ENCODE peak calls at places on chromosome 18, in six cellular contexts. I is cardiac muscle cell; U is CD8-positive, alpha-beta T cell; F is MM.1S; B is tibial artery; J is lung. K is an unnamed sample.

GRCh38 chr18:79400591-79401381 is 5.1 kb downstream of the NFATC1 start:
- DNase-seq in I (peak; percentile 34), U (peak; percentile 83), F (no peak), B (no peak), J (no peak), K (peak; percentile 45)

GRCh38 chr18:77006305-77007175 is 126.0 kb downstream of the MBP start:
- DNase-seq in I (no peak), U (no peak), F (no peak), B (no peak), J (no peak), K (peak; percentile 18)

GRCh38 chr18:48547456-48548403 is 8.9 kb downstream of the CTIF start:
- DNase-seq in I (no peak), U (no peak), F (no peak), B (peak; percentile 61), J (no peak), K (no peak)

GRCh38 chr18:56853961-56854360 is 202.8 kb downstream of the WDR7 start:
- DNase-seq in I (no peak), U (no peak), F (no peak), B (no peak), J (no peak), K (no peak)

GRCh38 chr18:78494204-78494603 is 485.4 kb upstream of the SALL3 start:
- DNase-seq in I (no peak), U (no peak), F (no peak), B (no peak), J (no peak), K (no peak)

GRCh38 chr18:61091379-61091778 is 241.9 kb upstream of the CDH20 start:
- DNase-seq in I (no peak), U (no peak), F (no peak), B (no peak), J (no peak), K (no peak)

GRCh38 chr18:34659579-34660517 is 50.2 kb upstream of the DTNA start:
- DNase-seq in I (peak; percentile 82), U (no peak), F (no peak), B (peak; percentile 90), J (peak; percentile 83), K (peak; percentile 87)

GRCh38 chr18:23317975-23318675 is 135.0 kb upstream of the RIOK3 start:
- DNase-seq in I (no peak), U (no peak), F (no peak), B (no peak), J (no peak), K (no peak)

GRCh38 chr18:33666915-33667314 is 88.9 kb downstream of the ASXL3 start:
- DNase-seq in I (peak; percentile 11), U (no peak), F (peak; percentile 82), B (no peak), J (no peak), K (no peak)

GRCh38 chr18:29711931-29712330 is 1330.6 kb downstream of the DSC3 start:
- DNase-seq in I (no peak), U (no peak), F (no peak), B (no peak), J (no peak), K (no peak)

GRCh38 chr18:76390452-76391035 is 104.5 kb downstream of the ZNF516 start:
- DNase-seq in I (no peak), U (no peak), F (no peak), B (no peak), J (no peak), K (no peak)

GRCh38 chr18:47882641-47883040 is 47.8 kb downstream of the SMAD2 start:
- DNase-seq in I (no peak), U (no peak), F (no peak), B (no peak), J (no peak), K (no peak)

GRCh38 chr18:28357785-28358401 is 181.0 kb upstream of the CDH2 start:
- DNase-seq in I (peak; percentile 6), U (no peak), F (no peak), B (no peak), J (no peak), K (no peak)

GRCh38 chr18:38006541-38006940 is 440.9 kb upstream of the CELF4 start:
- DNase-seq in I (no peak), U (no peak), F (no peak), B (no peak), J (no peak), K (no peak)

GRCh38 chr18:47758000-47758399 is 172.5 kb downstream of the SMAD2 start:
- DNase-seq in I (no peak), U (no peak), F (no peak), B (no peak), J (no peak), K (no peak)

GRCh38 chr18:68972176-68972575 is 174.3 kb downstream of the CCDC102B start:
- DNase-seq in I (no peak), U (no peak), F (no peak), B (no peak), J (no peak), K (no peak)

GRCh38 chr18:47594621-47595086 is 335.8 kb downstream of the SMAD2 start:
- DNase-seq in I (no peak), U (no peak), F (no peak), B (no peak), J (no peak), K (no peak)

GRCh38 chr18:51523671-51524070 is 326.2 kb upstream of the MEX3C start:
- DNase-seq in I (no peak), U (no peak), F (no peak), B (no peak), J (no peak), K (no peak)

GRCh38 chr18:56353676-56354260 is 284.6 kb downstream of the TXNL1 start:
- DNase-seq in I (no peak), U (no peak), F (no peak), B (no peak), J (no peak), K (no peak)

GRCh38 chr18:48658721-48659120 is 119.9 kb downstream of the CTIF start:
- DNase-seq in I (no peak), U (no peak), F (no peak), B (no peak), J (no peak), K (no peak)

GRCh38 chr18:74562080-74562725 is 27.9 kb downstream of the CNDP1 start:
- DNase-seq in I (no peak), U (no peak), F (no peak), B (no peak), J (no peak), K (no peak)

GRCh38 chr18:74562775-74563174 is 28.5 kb downstream of the CNDP1 start:
- DNase-seq in I (no peak), U (no peak), F (no peak), B (no peak), J (no peak), K (no peak)

GRCh38 chr18:74569401-74569800 is 28.3 kb upstream of the ZNF407 start:
- DNase-seq in I (no peak), U (no peak), F (no peak), B (no peak), J (no peak), K (no peak)

GRCh38 chr18:74567805-74568204 is 29.9 kb upstream of the ZNF407 start:
- DNase-seq in I (no peak), U (no peak), F (no peak), B (no peak), J (no peak), K (no peak)

DNA sequence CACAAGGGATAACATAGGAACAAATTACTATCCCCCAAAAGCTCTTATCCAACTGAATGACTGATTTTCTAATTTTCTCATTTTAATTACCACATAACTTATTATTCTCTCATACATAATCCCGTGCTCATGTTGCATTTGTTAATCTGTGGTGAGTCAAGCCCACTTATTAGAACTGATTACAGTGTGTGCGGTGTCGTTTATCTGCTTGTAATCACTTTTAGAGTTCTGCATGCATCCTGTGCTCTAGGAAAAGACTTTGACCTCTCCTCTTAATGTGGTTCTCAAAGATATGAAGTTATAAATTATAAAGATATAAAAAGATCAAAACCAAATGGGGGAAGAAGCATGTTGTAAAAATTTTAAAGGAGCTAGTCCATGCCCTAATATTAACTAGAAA is 29.7 kb downstream of the CNDP1 start:
- DNase-seq in I (no peak), U (no peak), F (no peak), B (no peak), J (no peak), K (no peak)
- H3K27ac ChIP-seq in I (no peak overlapping the region), U (no peak overlapping the region), F (no peak overlapping the region), B (no peak overlapping the region), J (no peak overlapping the region), K (no peak overlapping the region)

GRCh38 chr18:6405237-6406074 is 9.3 kb downstream of the L3MBTL4 start:
- DNase-seq in I (no peak), U (no peak), F (no peak), B (no peak), J (no peak), K (no peak)
- H3K27ac ChIP-seq in I (no peak overlapping the region), U (no peak overlapping the region), F (no peak overlapping the region), B (no peak overlapping the region), J (no peak overlapping the region), K (no peak overlapping the region)

DNA sequence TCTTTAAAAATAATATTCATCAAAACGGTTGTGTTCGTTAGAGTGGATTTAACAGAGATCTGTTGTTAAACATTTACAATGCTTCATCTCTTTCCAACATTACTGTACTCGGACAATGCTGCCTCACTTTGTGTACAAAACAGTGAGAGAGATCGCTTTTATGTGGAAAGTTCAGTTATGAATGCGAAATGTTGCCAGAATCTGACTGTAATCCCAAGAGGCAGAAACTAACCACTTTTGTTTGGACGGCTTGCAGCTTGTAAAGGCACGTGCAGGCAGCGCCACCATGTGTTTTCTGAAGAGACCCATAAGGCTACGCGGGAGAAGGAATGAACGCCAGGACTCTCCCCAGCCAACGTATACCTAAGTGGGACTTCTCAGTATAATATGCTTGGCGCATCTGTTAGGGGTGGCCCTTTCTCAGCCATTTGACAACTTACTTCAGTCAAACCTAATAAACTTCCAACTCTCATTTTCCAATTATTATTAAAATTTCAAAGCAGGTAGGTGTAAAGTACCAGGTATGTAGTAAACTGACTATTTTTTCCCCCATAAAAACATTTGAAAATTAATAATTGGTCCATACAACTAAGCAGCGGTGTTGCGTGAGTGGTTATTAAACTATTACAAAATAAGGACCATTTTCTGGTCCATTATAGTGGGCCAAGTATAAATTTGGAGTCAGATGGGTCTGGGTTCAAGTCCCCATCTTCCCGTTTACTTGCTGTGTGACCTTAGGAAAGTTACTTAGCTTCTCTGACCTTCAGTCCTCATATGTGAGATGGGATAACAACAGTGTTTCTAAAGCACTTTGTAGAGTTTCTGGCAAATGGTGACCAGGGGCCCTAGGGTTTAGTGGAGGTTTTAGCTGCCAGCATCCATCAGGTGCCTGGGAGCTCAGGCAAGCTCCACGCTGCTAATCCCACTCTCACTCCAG is 5.6 kb upstream of the NAPG start:
- DNase-seq in I (peak; percentile 88), U (peak; percentile 64), F (peak; percentile 80), B (peak; percentile 89), J (peak; percentile 86), K (peak; percentile 77)
- H3K27ac ChIP-seq in I (no peak overlapping the region), U (no peak overlapping the region), F (no peak overlapping the region), B (no peak overlapping the region), J (no peak overlapping the region), K (no peak overlapping the region)

GRCh38 chr18:13872932-13873331 is 42.4 kb downstream of the MC2R start:
- DNase-seq in I (no peak), U (no peak), F (no peak), B (no peak), J (no peak), K (no peak)

GRCh38 chr18:13872373-13872772 is 43.0 kb downstream of the MC2R start:
- DNase-seq in I (no peak), U (no peak), F (no peak), B (no peak), J (no peak), K (no peak)

GRCh38 chr18:13871701-13872100 is 43.6 kb downstream of the MC2R start:
- DNase-seq in I (no peak), U (no peak), F (no peak), B (no peak), J (no peak), K (no peak)

GRCh38 chr18:13874558-13874957 is 40.8 kb downstream of the MC2R start:
- DNase-seq in I (no peak), U (no peak), F (no peak), B (no peak), J (no peak), K (no peak)

GRCh38 chr18:13868501-13869271 is 44.7 kb downstream of the MC5R start:
- DNase-seq in I (peak; percentile 11), U (no peak), F (no peak), B (no peak), J (no peak), K (no peak)
- H3K27ac ChIP-seq in I (no peak overlapping the region), U (no peak overlapping the region), F (no peak overlapping the region), B (no peak overlapping the region), J (no peak overlapping the region), K (no peak overlapping the region)

K was measured in psoas muscle.